ENCODE peak calls at places on chromosomes 6 and 20, in five cellular contexts. One of them, this sample, is unnamed.

GRCh38 chr6:51965222-51965801 is 122.1 kb downstream of the PKHD1 start:
- DNase-seq in A549: no peak
- DNase-seq in K562: no peak
- DNase-seq in WTC11: no peak
- DNase-seq in GM12878: no peak
- DNase-seq in this sample: no peak

GRCh38 chr6:53614676-53615075 is 50.9 kb downstream of the KLHL31 start:
- DNase-seq in A549: no peak
- DNase-seq in K562: no peak
- DNase-seq in WTC11: no peak
- DNase-seq in GM12878: no peak
- DNase-seq in this sample: peak; percentile 66

GRCh38 chr6:168627798-168628551 is 187.0 kb downstream of the SMOC2 start:
- DNase-seq in A549: no peak
- DNase-seq in WTC11: no peak
- DNase-seq in K562: no peak
- DNase-seq in GM12878: no peak
- DNase-seq in this sample: no peak

GRCh38 chr6:33276864-33277662 is at the start of gene B3GALT4:
- DNase-seq in A549: peak; percentile 46
- DNase-seq in GM12878: peak; percentile 49
- DNase-seq in K562: peak; percentile 94
- DNase-seq in WTC11: peak; percentile 89
- DNase-seq in this sample: no peak

GRCh38 chr6:113782641-113783040 is 74.5 kb upstream of the MARCKS start:
- DNase-seq in GM12878: no peak
- DNase-seq in K562: no peak
- DNase-seq in A549: no peak
- DNase-seq in WTC11: no peak
- DNase-seq in this sample: no peak

GRCh38 chr20:52201395-52201794 is 9.8 kb upstream of the ZFP64 start:
- DNase-seq in GM12878: no peak
- DNase-seq in A549: no peak
- DNase-seq in WTC11: no peak
- DNase-seq in K562: no peak
- DNase-seq in this sample: no peak

GRCh38 chr6:77561768-77562314 is 91.0 kb upstream of the MEI4 start:
- DNase-seq in K562: no peak
- DNase-seq in GM12878: no peak
- DNase-seq in A549: no peak
- DNase-seq in WTC11: no peak
- DNase-seq in this sample: no peak

GRCh38 chr20:46312945-46313861 is 4.9 kb upstream of the CDH22 start:
- DNase-seq in K562: no peak
- DNase-seq in WTC11: no peak
- DNase-seq in GM12878: no peak
- DNase-seq in A549: no peak
- DNase-seq in this sample: no peak

GRCh38 chr6:133247581-133247980 is 6.4 kb downstream of the EYA4 start:
- DNase-seq in A549: no peak
- DNase-seq in GM12878: no peak
- DNase-seq in K562: no peak
- DNase-seq in WTC11: no peak
- DNase-seq in this sample: no peak

GRCh38 chr6:20866940-20867630 is 332.8 kb downstream of the CDKAL1 start:
- DNase-seq in GM12878: no peak
- DNase-seq in WTC11: no peak
- DNase-seq in K562: no peak
- DNase-seq in A549: no peak
- DNase-seq in this sample: no peak

GRCh38 chr6:168016756-168017525 is 19.5 kb downstream of the KIF25 start:
- DNase-seq in GM12878: no peak
- DNase-seq in WTC11: no peak
- DNase-seq in A549: no peak
- DNase-seq in K562: no peak
- DNase-seq in this sample: no peak

GRCh38 chr6:25670793-25671513 is 18.9 kb downstream of the SCGN start:
- DNase-seq in GM12878: no peak
- DNase-seq in K562: no peak
- DNase-seq in WTC11: no peak
- DNase-seq in A549: peak; percentile 6
- DNase-seq in this sample: no peak

GRCh38 chr20:41344477-41344876 is 3.9 kb downstream of the LPIN3 start:
- DNase-seq in GM12878: no peak
- DNase-seq in WTC11: no peak
- DNase-seq in K562: no peak
- DNase-seq in A549: no peak
- DNase-seq in this sample: no peak

GRCh38 chr20:44074252-44075151 is 112.5 kb downstream of the JPH2 start:
- DNase-seq in WTC11: no peak
- DNase-seq in A549: no peak
- DNase-seq in GM12878: no peak
- DNase-seq in K562: no peak
- DNase-seq in this sample: no peak

GRCh38 chr20:21609221-21609620 is 95.4 kb upstream of the NKX2-2 start:
- DNase-seq in WTC11: no peak
- DNase-seq in A549: no peak
- DNase-seq in K562: no peak
- DNase-seq in GM12878: no peak
- DNase-seq in this sample: peak; percentile 10

GRCh38 chr20:1887321-1887720 is 7.9 kb upstream of the SIRPA start:
- DNase-seq in WTC11: no peak
- DNase-seq in A549: no peak
- DNase-seq in GM12878: no peak
- DNase-seq in K562: no peak
- DNase-seq in this sample: no peak

GRCh38 chr6:158605266-158605878 is 39.2 kb downstream of the DYNLT1 start:
- DNase-seq in WTC11: peak; percentile 82
- DNase-seq in A549: peak; percentile 59
- DNase-seq in GM12878: peak; percentile 36
- DNase-seq in K562: peak; percentile 60
- DNase-seq in this sample: peak; percentile 72

GRCh38 chr6:169654590-169655391 is 47.0 kb downstream of the WDR27 start:
- DNase-seq in WTC11: peak; percentile 59
- DNase-seq in A549: no peak
- DNase-seq in GM12878: no peak
- DNase-seq in K562: no peak
- DNase-seq in this sample: no peak

GRCh38 chr20:24990810-24991252 is 1.7 kb downstream of the APMAP start:
- DNase-seq in A549: no peak
- DNase-seq in WTC11: no peak
- DNase-seq in GM12878: no peak
- DNase-seq in K562: no peak
- DNase-seq in this sample: no peak

GRCh38 chr20:49850463-49851233 is 38.0 kb downstream of the SLC9A8 start:
- DNase-seq in A549: no peak
- DNase-seq in WTC11: no peak
- DNase-seq in GM12878: no peak
- DNase-seq in K562: no peak
- DNase-seq in this sample: no peak

GRCh38 chr6:74357329-74357728 is 661.3 kb downstream of the CD109 start:
- DNase-seq in K562: no peak
- DNase-seq in WTC11: no peak
- DNase-seq in GM12878: no peak
- DNase-seq in A549: no peak
- DNase-seq in this sample: no peak

GRCh38 chr6:57106990-57107389 is 17.0 kb downstream of the ZNF451 start:
- DNase-seq in A549: no peak
- DNase-seq in K562: no peak
- DNase-seq in GM12878: no peak
- DNase-seq in WTC11: no peak
- DNase-seq in this sample: peak; percentile 67

GRCh38 chr20:63192721-63193120 is 23.2 kb downstream of the YTHDF1 start:
- DNase-seq in K562: no peak
- DNase-seq in WTC11: no peak
- DNase-seq in A549: no peak
- DNase-seq in GM12878: no peak
- DNase-seq in this sample: no peak

GRCh38 chr6:116866281-116866871 is 10.7 kb upstream of the RFX6 start:
- DNase-seq in GM12878: peak; percentile 5
- DNase-seq in K562: no peak
- DNase-seq in WTC11: no peak
- DNase-seq in A549: no peak
- DNase-seq in this sample: no peak

DNA sequence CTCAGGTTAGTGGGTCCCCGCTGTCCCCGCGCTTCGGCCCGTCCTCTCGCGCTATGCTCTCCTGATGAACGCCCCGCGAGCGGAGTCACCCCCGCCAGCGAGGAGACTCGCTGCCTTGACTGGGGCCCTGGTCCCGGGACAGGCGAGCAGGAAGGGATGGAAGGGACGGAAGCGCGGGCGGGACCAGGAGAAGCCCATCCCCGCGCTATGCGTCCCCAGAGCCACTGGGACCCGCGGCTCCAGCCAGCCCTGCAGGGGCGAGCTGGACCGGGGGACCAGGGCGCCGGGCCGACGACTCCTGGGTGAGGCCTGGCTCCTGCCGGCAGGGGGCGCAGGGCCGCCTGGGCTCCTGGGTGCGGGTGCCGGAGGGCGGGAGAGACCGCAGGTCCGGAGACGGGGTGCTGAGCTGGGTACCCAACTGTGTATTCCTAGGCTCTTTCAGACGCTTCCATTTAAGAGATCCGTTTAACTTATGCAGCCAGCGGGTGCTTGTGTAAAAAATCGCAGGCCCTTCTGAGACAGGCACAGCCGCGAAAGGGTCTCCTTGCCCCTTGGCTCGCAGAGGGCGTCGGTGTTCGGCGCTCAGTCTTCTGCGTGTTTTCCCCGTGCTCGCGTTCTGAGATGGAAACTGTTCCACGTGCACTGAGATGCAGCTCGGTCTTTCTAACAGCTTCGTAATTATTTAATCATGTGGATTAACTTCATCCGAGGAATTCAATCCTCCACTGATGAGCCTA is 580 bp upstream of the SYCP2 start:
- DNase-seq in WTC11: peak; percentile 78
- DNase-seq in GM12878: no peak
- DNase-seq in K562: peak; percentile 91
- DNase-seq in A549: peak; percentile 82
- DNase-seq in this sample: peak; percentile 49
- TF ChIP-seq ESRRA in WTC11: no peak
- TF ChIP-seq ESRRA in GM12878: no peak
- TF ChIP-seq ESRRA in K562: peak; percentile 56
- TF ChIP-seq ESRRA in A549: no peak
- TF ChIP-seq ESRRA in this sample: no peak

GRCh38 chr6:54680531-54680930 is 166.0 kb upstream of the FAM83B start:
- DNase-seq in WTC11: no peak
- DNase-seq in K562: no peak
- DNase-seq in GM12878: no peak
- DNase-seq in A549: no peak
- DNase-seq in this sample: no peak

GRCh38 chr6:54681267-54681666 is 165.3 kb upstream of the FAM83B start:
- DNase-seq in GM12878: no peak
- DNase-seq in K562: no peak
- DNase-seq in WTC11: no peak
- DNase-seq in A549: no peak
- DNase-seq in this sample: no peak

DNA sequence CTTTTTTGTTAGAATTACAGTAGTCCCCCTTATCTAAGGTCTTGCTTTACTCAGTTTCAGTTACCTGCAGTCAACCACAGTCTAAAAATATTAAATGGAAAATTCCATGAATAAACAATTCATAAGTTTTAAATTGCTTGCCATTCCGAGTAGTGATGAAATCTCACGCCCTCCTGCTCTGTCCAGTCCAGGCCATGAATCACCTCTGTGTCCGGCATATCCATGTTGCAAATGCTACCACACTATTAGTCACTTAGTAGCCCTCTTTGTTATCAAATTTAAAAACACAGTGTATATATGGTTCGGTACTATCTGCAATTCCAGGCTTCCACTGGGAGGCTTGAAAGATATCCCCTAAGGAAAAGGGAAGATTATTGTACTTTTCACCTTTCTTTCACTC is 164.6 kb upstream of the FAM83B start:
- DNase-seq in K562: no peak
- DNase-seq in A549: no peak
- DNase-seq in GM12878: no peak
- DNase-seq in WTC11: no peak
- DNase-seq in this sample: no peak
- TF ChIP-seq ESRRA in K562: no peak
- TF ChIP-seq ESRRA in A549: no peak
- TF ChIP-seq ESRRA in GM12878: no peak
- TF ChIP-seq ESRRA in WTC11: no peak
- TF ChIP-seq ESRRA in this sample: no peak

DNA sequence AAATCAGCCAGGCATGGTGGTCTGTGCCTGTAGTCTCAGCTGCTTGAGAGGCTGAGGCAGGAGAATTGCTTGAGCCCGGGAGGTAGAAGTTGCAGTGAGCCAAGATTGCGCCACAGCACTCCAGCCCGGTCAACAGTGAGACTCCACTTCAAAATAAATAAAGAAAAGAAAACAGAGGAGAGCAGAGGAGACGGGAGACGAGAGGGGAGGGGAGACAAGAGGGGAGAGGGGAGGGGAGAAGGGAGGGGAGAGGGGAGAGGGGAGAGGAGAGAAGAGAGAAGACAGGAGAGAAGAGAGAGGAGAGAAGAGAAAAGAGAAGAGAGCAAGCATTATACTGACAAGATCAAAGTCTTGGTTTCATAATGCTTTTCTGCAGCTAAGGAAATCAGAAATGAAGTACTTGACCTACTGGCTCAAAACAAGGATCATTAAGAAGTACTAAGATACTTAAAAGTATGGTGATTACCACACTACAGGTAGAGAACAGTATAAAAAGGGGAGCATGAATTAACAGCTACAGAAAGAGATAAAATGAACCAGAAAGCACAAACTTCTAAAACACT is 30.5 kb downstream of the FAM8A1 start:
- DNase-seq in GM12878: no peak
- DNase-seq in A549: no peak
- DNase-seq in K562: no peak
- DNase-seq in WTC11: no peak
- DNase-seq in this sample: peak; percentile 21
- TF ChIP-seq ESRRA in GM12878: no peak
- TF ChIP-seq ESRRA in A549: no peak
- TF ChIP-seq ESRRA in K562: no peak
- TF ChIP-seq ESRRA in WTC11: no peak
- TF ChIP-seq ESRRA in this sample: no peak

GRCh38 chr20:17615645-17616479 is 46.0 kb downstream of the DSTN start:
- DNase-seq in K562: no peak
- DNase-seq in A549: no peak
- DNase-seq in GM12878: no peak
- DNase-seq in WTC11: no peak
- DNase-seq in this sample: no peak
- TF ChIP-seq ESRRA in K562: no peak
- TF ChIP-seq ESRRA in A549: no peak
- TF ChIP-seq ESRRA in GM12878: no peak
- TF ChIP-seq ESRRA in WTC11: no peak
- TF ChIP-seq ESRRA in this sample: no peak

DNA sequence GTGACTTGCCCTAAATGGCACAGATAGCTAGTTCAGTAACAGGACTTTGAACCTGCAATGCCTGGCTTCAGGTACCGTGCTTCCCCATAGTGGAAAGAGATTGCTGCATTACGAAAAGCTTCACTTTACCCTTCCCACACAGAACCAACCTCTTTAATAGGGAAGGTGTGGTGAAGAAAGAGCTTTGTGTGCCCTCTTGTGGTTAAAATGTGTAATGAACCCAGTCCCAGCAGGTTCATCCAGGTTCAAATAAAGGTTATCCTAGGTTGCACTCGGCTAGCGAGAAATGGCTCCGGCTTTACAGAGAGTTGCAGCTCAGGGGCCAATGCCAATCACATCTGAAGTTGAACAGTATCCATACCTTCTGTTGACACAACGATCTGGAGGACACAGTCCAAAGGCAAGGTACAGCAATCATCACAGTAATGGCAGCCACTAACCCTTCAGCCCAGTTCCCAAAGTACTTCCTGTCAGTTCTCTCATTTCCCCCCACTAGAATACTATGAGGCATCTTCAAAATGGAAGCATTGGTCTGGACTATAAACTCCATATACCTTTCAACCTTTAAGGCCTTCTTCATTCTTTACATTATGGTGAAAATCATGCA is 3.0 kb downstream of the DEFB115 start:
- DNase-seq in WTC11: no peak
- DNase-seq in K562: peak; percentile 52
- DNase-seq in GM12878: no peak
- DNase-seq in A549: peak; percentile 22
- DNase-seq in this sample: peak; percentile 66
- TF ChIP-seq ESRRA in WTC11: no peak
- TF ChIP-seq ESRRA in K562: no peak
- TF ChIP-seq ESRRA in GM12878: no peak
- TF ChIP-seq ESRRA in A549: no peak
- TF ChIP-seq ESRRA in this sample: no peak